ENCODE peak calls at places on chromosome 15, in ten cellular contexts. E is spleen, U is WTC11, I is cortex of kidney, H is right lobe of liver, N is HuH-7.5, A is lower lobe of right lung, C is mucosa of descending colon, V is AG08395, X is fibroblast of gingiva. K is an unnamed sample.
A peak's percentile ranks its signal among the peaks of the same experiment; 100 is the strongest.

GRCh38 chr15:71496336-71496955 is 313.9 kb upstream of the NR2E3 start:
- DNase-seq in V (peak; percentile 54), I (no peak), X (peak; percentile 7), E (no peak), A (no peak), U (no peak), N (no peak), H (no peak), C (no peak), K (no peak)

GRCh38 chr15:40925495-40925862 is 3.7 kb upstream of the DLL4 start:
- DNase-seq in N (no peak), E (no peak), U (no peak), V (no peak), I (no peak), A (no peak), H (no peak), C (peak; percentile 48), X (no peak), K (no peak)

GRCh38 chr15:87733005-87733404 is 523.5 kb downstream of the NTRK3 start:
- DNase-seq in U (no peak), A (no peak), I (no peak), C (no peak), E (no peak), H (no peak), V (peak; percentile 17), N (no peak), X (no peak), K (no peak)

GRCh38 chr15:55990986-55991385 is 2.4 kb downstream of the NEDD4 start:
- DNase-seq in E (no peak), X (no peak), I (no peak), V (no peak), H (no peak), C (no peak), U (no peak), N (no peak), A (no peak), K (no peak)

GRCh38 chr15:85164841-85165466 is 183.3 kb downstream of the PDE8A start:
- DNase-seq in N (no peak), V (no peak), E (no peak), A (no peak), I (no peak), U (no peak), X (no peak), H (no peak), C (no peak), K (no peak)

GRCh38 chr15:74845208-74845568 is 2.2 kb upstream of the ULK3 start:
- DNase-seq in H (no peak), E (peak; percentile 86), A (no peak), N (no peak), C (no peak), V (no peak), I (no peak), X (no peak), U (no peak), K (no peak)

GRCh38 chr15:40906947-40907802 is 12.9 kb downstream of the VPS18 start:
- DNase-seq in I (no peak), A (peak; percentile 75), C (peak; percentile 83), H (peak; percentile 81), V (no peak), U (no peak), X (no peak), E (peak; percentile 91), N (no peak), K (no peak)

GRCh38 chr15:39359736-39360135 is 221.1 kb upstream of the THBS1 start:
- DNase-seq in H (no peak), X (no peak), E (no peak), N (no peak), C (no peak), I (no peak), A (no peak), V (no peak), U (no peak), K (no peak)

GRCh38 chr15:33064878-33065277 is 129.6 kb downstream of the FMN1 start:
- DNase-seq in X (peak; percentile 16), N (no peak), V (peak; percentile 56), H (no peak), A (no peak), C (no peak), I (no peak), E (no peak), U (no peak), K (no peak)

GRCh38 chr15:52181938-52182780 is 9.0 kb downstream of the GNB5 start:
- DNase-seq in H (no peak), N (no peak), U (no peak), C (no peak), X (no peak), I (no peak), E (no peak), V (no peak), A (no peak), K (no peak)